ENCODE peak calls at places on chromosomes 5 and 9, in nine cellular contexts. I is stimulated activated CD8-positive, alpha-beta memory T cell treated with anti-CD3 and anti-CD28 coated beads, Interleukin-12 subunit alpha, Interleukin-12 subunit beta, amount 100 ng/mL, for 1 hour; A is GM20000; F is upper lobe of right lung; L is NCI-H187; N is KBM-7; J is body of pancreas; Q is lung; Z is AG09319. B is an unnamed sample.

GRCh38 chr9:13459071-13459470 is 179.6 kb upstream of the MPDZ start:
- DNase-seq in F (no peak), L (no peak), I (no peak), A (no peak), J (no peak), Z (no peak), Q (no peak), N (no peak), B (no peak)

GRCh38 chr5:111147502-111147901 is 55.4 kb downstream of the WDR36 start:
- DNase-seq in I (no peak), J (no peak), N (no peak), Q (no peak), F (no peak), L (no peak), A (no peak), Z (no peak), B (no peak)

GRCh38 chr9:19552282-19552681 is 143.5 kb downstream of the ACER2 start:
- DNase-seq in N (no peak), Q (no peak), A (no peak), F (no peak), J (no peak), Z (no peak), I (no peak), L (no peak), B (no peak)

GRCh38 chr5:35922468-35922867 is 16.0 kb downstream of the CAPSL start:
- DNase-seq in F (no peak), J (no peak), Z (no peak), L (no peak), N (no peak), A (no peak), Q (no peak), I (no peak), B (no peak)

GRCh38 chr9:34929506-34930102 is 28.5 kb upstream of the PHF24 start:
- DNase-seq in J (peak; percentile 46), Z (no peak), Q (no peak), N (peak; percentile 20), F (no peak), L (no peak), I (no peak), A (peak; percentile 53), B (peak; percentile 37)

GRCh38 chr5:15003511-15003920 is 131.9 kb upstream of the ANKH start:
- DNase-seq in N (peak; percentile 91), J (peak; percentile 65), F (no peak), I (peak; percentile 33), A (peak; percentile 78), Q (peak; percentile 48), L (peak; percentile 34), Z (peak; percentile 55), B (peak; percentile 89)

GRCh38 chr5:40578501-40579451 is 100.9 kb upstream of the PTGER4 start:
- DNase-seq in N (no peak), L (no peak), F (no peak), Q (no peak), I (no peak), J (no peak), Z (no peak), A (peak; percentile 35), B (no peak)

GRCh38 chr9:84439253-84439652 is 98.7 kb upstream of the SLC28A3 start:
- DNase-seq in N (no peak), A (no peak), F (no peak), L (no peak), J (no peak), I (no peak), Q (no peak), Z (no peak), B (no peak)

GRCh38 chr5:154189819-154190651 is 498 bp upstream of the GALNT10 start:
- DNase-seq in Z (peak; percentile 54), L (peak; percentile 14), Q (peak; percentile 88), I (peak; percentile 66), N (peak; percentile 65), A (peak; percentile 94), J (peak; percentile 89), F (peak; percentile 94), B (peak; percentile 83)

GRCh38 chr5:128579669-128580068 is 41.6 kb upstream of the FBN2 start:
- DNase-seq in Z (no peak), F (no peak), Q (no peak), I (no peak), J (no peak), N (no peak), A (no peak), L (no peak), B (no peak)

GRCh38 chr5:124746252-124746915 is at the start of gene ZNF608:
- DNase-seq in Z (no peak), I (no peak), N (peak; percentile 50), L (no peak), J (peak; percentile 23), Q (no peak), F (no peak), A (no peak), B (peak; percentile 75)

GRCh38 chr5:177500685-177501522 is 3.5 kb upstream of the PDLIM7 start:
- DNase-seq in Z (no peak), I (peak; percentile 82), L (peak; percentile 67), F (peak; percentile 95), Q (peak; percentile 89), N (peak; percentile 78), J (peak; percentile 92), A (peak; percentile 80), B (peak; percentile 74)

GRCh38 chr9:2281031-2281802 is 266.1 kb downstream of the SMARCA2 start:
- DNase-seq in A (no peak), N (no peak), Q (no peak), I (no peak), J (no peak), F (no peak), Z (no peak), L (no peak), B (no peak)

GRCh38 chr9:89154218-89154617 is 24.4 kb downstream of the SHC3 start:
- DNase-seq in Q (no peak), F (no peak), N (no peak), Z (no peak), J (no peak), A (no peak), L (no peak), I (no peak), B (no peak)

GRCh38 chr5:168891175-168891812 is 312.1 kb upstream of the PANK3 start:
- DNase-seq in I (no peak), N (no peak), Q (no peak), A (no peak), L (no peak), J (no peak), F (no peak), Z (no peak), B (no peak)

GRCh38 chr9:4490705-4491620 is 695 bp downstream of the SLC1A1 start:
- DNase-seq in N (no peak), A (peak; percentile 33), J (peak; percentile 20), F (peak; percentile 66), I (no peak), L (no peak), Q (no peak), Z (no peak), B (no peak)

GRCh38 chr5:68149189-68149588 is 66.4 kb upstream of the PIK3R1 start:
- DNase-seq in Q (no peak), F (no peak), I (no peak), Z (no peak), N (no peak), J (no peak), A (peak; percentile 11), L (no peak), B (no peak)

GRCh38 chr5:7251127-7251526 is 144.8 kb upstream of the ADCY2 start:
- DNase-seq in Z (no peak), A (no peak), L (no peak), Q (no peak), F (no peak), N (no peak), I (no peak), J (no peak), B (no peak)

GRCh38 chr9:14529047-14529446 is 164.2 kb downstream of the ZDHHC21 start:
- DNase-seq in N (no peak), I (no peak), J (no peak), A (no peak), F (no peak), L (no peak), Q (no peak), Z (no peak), B (no peak)

GRCh38 chr9:100352201-100352726 is 478 bp downstream of the TEX10 start:
- DNase-seq in A (peak; percentile 55), F (peak; percentile 73), Z (no peak), N (peak; percentile 55), L (no peak), J (peak; percentile 17), I (no peak), Q (peak; percentile 35), B (peak; percentile 16)

GRCh38 chr9:130905902-130906726 is 9.5 kb upstream of the QRFP start:
- DNase-seq in N (no peak), A (no peak), Z (no peak), L (no peak), F (no peak), J (no peak), I (no peak), Q (no peak), B (no peak)

GRCh38 chr9:98230789-98231188 is 24.7 kb downstream of the TBC1D2 start:
- DNase-seq in A (no peak), Q (no peak), Z (no peak), I (no peak), L (no peak), F (peak; percentile 13), N (no peak), J (no peak), B (no peak)

GRCh38 chr5:145350501-145350900 is 484.6 kb downstream of the PRELID2 start:
- DNase-seq in J (no peak), Q (no peak), F (no peak), I (no peak), N (no peak), Z (no peak), L (no peak), A (no peak), B (no peak)

GRCh38 chr5:35651002-35651756 is 33.5 kb downstream of the SPEF2 start:
- DNase-seq in I (peak; percentile 49), F (no peak), N (peak; percentile 65), L (no peak), A (peak; percentile 32), Z (peak; percentile 32), Q (no peak), J (peak; percentile 12), B (peak; percentile 53)

GRCh38 chr5:128684951-128685350 is 146.9 kb upstream of the FBN2 start:
- DNase-seq in I (no peak), L (no peak), N (no peak), Z (no peak), Q (no peak), J (no peak), F (no peak), A (no peak), B (no peak)

GRCh38 chr9:92538541-92538940 is 2.8 kb upstream of the ECM2 start:
- DNase-seq in I (no peak), N (peak; percentile 4), J (no peak), Z (peak; percentile 31), Q (no peak), F (no peak), A (no peak), L (no peak), B (no peak)

GRCh38 chr5:179763215-179763945 is 30.4 kb upstream of the LTC4S start:
- DNase-seq in L (no peak), Z (peak; percentile 49), I (peak; percentile 17), N (peak; percentile 66), F (no peak), J (peak; percentile 78), A (peak; percentile 76), Q (peak; percentile 64), B (peak; percentile 63)

GRCh38 chr5:34483442-34484033 is 172.6 kb upstream of the RAI14 start:
- DNase-seq in L (no peak), I (no peak), Z (no peak), A (no peak), N (no peak), J (no peak), F (no peak), Q (no peak), B (peak; percentile 83)

GRCh38 chr9:136576269-136576626 is 30.4 kb upstream of the NOTCH1 start:
- DNase-seq in F (peak; percentile 80), N (no peak), I (no peak), Q (peak; percentile 52), Z (no peak), L (no peak), A (no peak), J (peak; percentile 89), B (no peak)

GRCh38 chr5:6106756-6107155 is 271.6 kb downstream of the MED10 start:
- DNase-seq in J (no peak), L (no peak), Z (no peak), I (no peak), N (no peak), Q (no peak), F (no peak), A (no peak), B (no peak)

GRCh38 chr9:35073276-35073607 is 817 bp upstream of the VCP start:
- DNase-seq in L (no peak), F (no peak), J (no peak), N (no peak), Z (no peak), A (no peak), I (no peak), Q (no peak), B (no peak)